ENCODE peak calls at places on chromosomes 3 and 15, in four cellular contexts. J is HCT116, U is MM.1S, G is hepatocyte. N is an unnamed sample.

GRCh38 chr15:74794970-74795349 is 13.1 kb downstream of the CSK start:
- DNase-seq in J (no peak), U (no peak), G (no peak), N (no peak)

GRCh38 chr3:63818282-63819150 is 583 bp upstream of the C3orf49 start:
- DNase-seq in J (peak; percentile 28), U (peak; percentile 63), G (peak; percentile 83), N (peak; percentile 78)

GRCh38 chr3:37624276-37624675 is 237.4 kb upstream of the CTDSPL start:
- DNase-seq in J (no peak), U (no peak), G (no peak), N (no peak)

GRCh38 chr15:100383302-100384107 is 41.7 kb upstream of the ADAMTS17 start:
- DNase-seq in J (peak; percentile 8), U (peak; percentile 23), G (peak; percentile 47), N (peak; percentile 10)

GRCh38 chr3:15009156-15009555 is 56.0 kb downstream of the MRPS25 start:
- DNase-seq in J (no peak), U (no peak), G (no peak), N (no peak)

GRCh38 chr15:68431792-68432401 is at the start of gene ITGA11:
- DNase-seq in J (no peak), U (peak; percentile 42), G (peak; percentile 79), N (peak; percentile 87)

GRCh38 chr15:75034615-75035014 is 11.2 kb downstream of the PPCDC start:
- DNase-seq in J (no peak), U (no peak), G (no peak), N (no peak)

GRCh38 chr3:36512561-36512960 is 132.3 kb downstream of the STAC start:
- DNase-seq in J (no peak), U (no peak), G (no peak), N (no peak)

GRCh38 chr3:128056258-128056657 is 4.0 kb downstream of the SEC61A1 start:
- DNase-seq in J (no peak), U (no peak), G (no peak), N (no peak)

GRCh38 chr15:34588046-34588674 is 4.7 kb upstream of the GOLGA8B start:
- DNase-seq in J (peak; percentile 77), U (peak; percentile 79), G (peak; percentile 70), N (peak; percentile 88)

GRCh38 chr3:63870606-63871005 is 6.9 kb downstream of the ATXN7 start:
- DNase-seq in J (no peak), U (no peak), G (no peak), N (no peak)

GRCh38 chr3:97823503-97824004 is 1.7 kb downstream of the CRYBG3 start:
- DNase-seq in J (no peak), U (no peak), G (no peak), N (peak; percentile 58)

GRCh38 chr3:102141913-102142210 is 292.5 kb downstream of the NFKBIZ start:
- DNase-seq in J (no peak), U (no peak), G (no peak), N (no peak)

GRCh38 chr3:163547045-163547692 is 1531.1 kb downstream of the SI start:
- DNase-seq in J (no peak), U (no peak), G (no peak), N (no peak)

GRCh38 chr15:87671289-87671688 is 585.2 kb downstream of the NTRK3 start:
- DNase-seq in J (no peak), U (no peak), G (no peak), N (no peak)

GRCh38 chr15:56454841-56455240 is 10.1 kb downstream of the MNS1 start:
- DNase-seq in J (no peak), U (no peak), G (no peak), N (no peak)

GRCh38 chr3:147130461-147130860 is 275.9 kb downstream of the ZIC4 start:
- DNase-seq in J (no peak), U (no peak), G (no peak), N (peak; percentile 61)

GRCh38 chr3:131501949-131502348 is 822 bp downstream of the MRPL3 start:
- DNase-seq in J (no peak), U (no peak), G (no peak), N (no peak)

GRCh38 chr3:53225651-53226050 is 30.2 kb downstream of the TKT start:
- DNase-seq in J (no peak), U (no peak), G (no peak), N (no peak)

GRCh38 chr3:46468758-46469600 is 4.3 kb upstream of the LTF start:
- DNase-seq in J (no peak), U (no peak), G (no peak), N (no peak)
- H2AFZ ChIP-seq in J (no peak overlapping the region), U (no peak overlapping the region), G (no peak overlapping the region), N (no peak overlapping the region)

GRCh38 chr3:133928903-133929607 is 33.4 kb upstream of the RAB6B start:
- DNase-seq in J (no peak), U (no peak), G (no peak), N (no peak)

GRCh38 chr3:133926736-133927542 is 31.3 kb upstream of the RAB6B start:
- DNase-seq in J (no peak), U (no peak), G (peak; percentile 31), N (no peak)

GRCh38 chr3:133928136-133928893 is 32.6 kb upstream of the RAB6B start:
- DNase-seq in J (no peak), U (no peak), G (no peak), N (no peak)

GRCh38 chr3:133925960-133926735 is 30.5 kb upstream of the RAB6B start:
- DNase-seq in J (no peak), U (no peak), G (no peak), N (no peak)

GRCh38 chr3:133927543-133928066 is 31.9 kb upstream of the RAB6B start:
- DNase-seq in J (no peak), U (peak; percentile 18), G (peak; percentile 85), N (peak; percentile 65)
- TF ChIP-seq EZH2phosphoT487 in J (no peak), U (no peak), G (no peak), N (no peak)

GRCh38 chr3:78360849-78361248 is 1321.0 kb downstream of the ROBO2 start:
- DNase-seq in J (no peak), U (no peak), G (no peak), N (no peak)
- H3K9me2 ChIP-seq in J (no peaks in the 10 kb centered on the region), U (no peaks in the 10 kb centered on the region), G (no peaks in the 10 kb centered on the region), N (no peaks in the 10 kb centered on the region)

GRCh38 chr3:124981472-124981871 is 46.9 kb upstream of the MUC13 start:
- DNase-seq in J (no peak), U (no peak), G (peak; percentile 54), N (no peak)
- H2AFZ ChIP-seq in J (no peak overlapping the region), U (no peak overlapping the region), G (no peak overlapping the region), N (no peak overlapping the region)

DNA sequence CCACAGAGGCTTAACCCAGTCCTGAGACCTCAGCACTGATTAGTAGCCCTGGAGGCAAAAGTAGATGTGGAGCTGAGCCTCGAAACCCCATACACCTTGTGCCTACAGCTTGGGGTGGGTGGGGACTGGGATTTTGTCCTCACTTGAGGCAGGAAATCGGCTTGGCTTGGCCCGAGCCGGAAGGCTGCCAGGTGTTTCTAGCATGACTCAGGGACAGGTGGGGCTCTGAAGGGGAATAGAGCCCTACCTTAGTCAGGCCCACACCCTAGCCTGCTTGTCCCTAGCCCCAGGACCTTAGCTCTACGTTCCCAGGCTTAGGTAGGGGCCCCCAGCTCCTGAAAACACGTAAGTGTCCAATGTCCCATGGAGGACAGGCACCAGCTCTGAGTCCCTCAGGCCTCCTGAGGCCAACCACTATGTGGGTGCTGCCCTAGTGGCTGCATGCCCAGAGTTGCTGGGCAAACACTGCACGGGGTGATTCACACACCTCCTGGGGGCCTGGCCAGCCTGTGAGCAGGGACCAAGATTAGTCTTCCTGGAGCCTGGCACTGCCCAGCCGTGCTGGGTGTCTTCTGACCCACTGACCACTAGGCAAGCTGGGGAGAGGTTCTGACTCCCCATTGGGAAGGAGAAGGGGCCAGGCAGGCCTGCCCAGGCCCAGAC is 3.1 kb downstream of the MST1R start:
- DNase-seq in J (peak; percentile 92), U (peak; percentile 39), G (peak; percentile 73), N (peak; percentile 90)
- TF ChIP-seq EZH2phosphoT487 in J (no peak), U (no peak), G (no peak), N (no peak)

DNA sequence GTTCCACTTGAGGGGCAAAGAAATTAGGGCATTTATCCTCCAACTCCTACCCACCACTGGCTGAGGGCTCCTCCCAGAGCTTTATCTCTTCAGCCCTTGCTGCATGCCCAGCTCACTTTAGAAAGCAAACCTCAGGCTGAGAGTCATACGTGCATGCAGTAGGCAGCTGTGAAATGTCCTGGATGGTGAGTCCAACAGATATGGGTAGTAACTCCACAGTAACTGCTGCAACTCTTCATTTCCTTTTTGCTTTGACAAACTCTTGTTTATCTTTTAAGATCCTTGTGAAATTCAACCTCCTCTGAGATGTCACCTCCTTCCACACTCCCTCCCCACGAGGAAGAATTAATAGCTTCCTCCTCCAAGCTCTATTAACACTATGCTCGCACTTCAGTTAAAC is 35.9 kb upstream of the CTNNB1 start:
- DNase-seq in J (no peak), U (no peak), G (peak; percentile 37), N (no peak)
- H3K9me2 ChIP-seq in J (no peaks in the 10 kb centered on the region), U (no peaks in the 10 kb centered on the region), G (no peaks in the 10 kb centered on the region), N (no peaks in the 10 kb centered on the region)

DNA sequence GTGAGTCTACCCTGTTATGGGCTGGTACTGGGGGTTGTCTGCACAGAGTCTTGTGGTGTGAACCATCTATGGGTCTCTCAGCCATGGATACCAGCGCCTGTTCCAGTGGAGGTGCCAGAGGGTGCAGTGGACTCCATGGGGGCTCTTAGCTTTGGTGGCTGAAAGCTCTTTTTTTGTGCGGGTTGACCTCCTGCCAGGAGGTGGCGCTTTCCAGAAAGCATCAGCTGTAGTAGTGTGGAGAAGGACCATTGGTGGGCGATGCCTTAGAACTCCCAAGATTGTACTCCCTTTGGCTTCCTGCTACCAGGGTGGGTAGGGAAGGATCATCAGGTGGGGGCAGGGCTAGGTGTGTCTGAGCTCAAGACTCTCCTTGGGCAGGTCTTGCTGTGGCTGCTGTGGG is 602.6 kb downstream of the RSL24D1 start:
- DNase-seq in J (no peak), U (no peak), G (no peak), N (no peak)
- H2AFZ ChIP-seq in J (no peak overlapping the region), U (no peak overlapping the region), G (no peak overlapping the region), N (no peak overlapping the region)

GRCh38 chr3:30607032-30607833 is 832 bp downstream of the TGFBR2 start:
- DNase-seq in J (no peak), U (peak; percentile 69), G (peak; percentile 75), N (peak; percentile 68)
- TF ChIP-seq EZH2phosphoT487 in J (no peak), U (no peak), G (no peak), N (no peak)

GRCh38 chr15:101637038-101637437 is 15.1 kb downstream of the TM2D3 start:
- DNase-seq in J (no peak), U (no peak), G (no peak), N (no peak)
- H3K9me2 ChIP-seq in J (no peaks in the 10 kb centered on the region), U (no peaks in the 10 kb centered on the region), G (no peaks in the 10 kb centered on the region), N (no peaks in the 10 kb centered on the region)

DNA sequence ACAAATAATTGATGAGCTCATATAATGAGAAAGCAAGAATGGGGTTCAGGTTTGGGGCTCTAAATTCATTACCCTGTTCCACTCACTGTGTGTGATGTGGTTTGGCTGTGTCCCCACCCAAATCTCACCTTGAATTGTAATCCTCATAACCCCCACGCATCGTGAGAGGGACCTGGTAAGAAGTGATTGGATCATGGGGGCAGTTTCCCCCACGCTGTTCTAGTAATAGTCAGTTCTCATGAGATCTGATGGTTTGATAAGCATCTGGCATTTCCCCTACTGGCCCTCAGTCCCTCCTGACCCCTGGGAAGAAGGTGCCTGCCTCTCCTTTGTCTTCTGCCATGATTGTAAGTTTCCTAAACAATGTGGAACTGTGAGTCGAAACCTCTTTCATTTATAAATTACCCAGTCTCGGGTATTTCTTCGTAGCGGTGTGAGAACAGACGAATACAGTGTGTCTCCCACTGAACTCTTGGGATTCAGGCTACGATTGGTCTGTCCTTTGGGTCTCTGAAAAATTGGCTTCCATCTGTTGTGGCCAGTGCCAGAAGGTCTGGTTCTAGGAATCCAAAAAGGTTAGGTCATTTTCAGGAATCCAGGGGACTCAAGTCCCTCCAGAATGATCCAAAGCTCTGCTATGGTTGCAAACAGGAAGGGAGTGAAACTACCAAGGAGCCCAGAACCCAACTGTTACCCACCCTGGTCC is 87.7 kb downstream of the XXYLT1 start:
- DNase-seq in J (no peak), U (no peak), G (no peak), N (no peak)
- H2AFZ ChIP-seq in J (no peak overlapping the region), U (no peak overlapping the region), G (no peak overlapping the region), N (no peak overlapping the region)